ENCODE peak calls at places on chromosomes 1 and 21, in four cellular contexts. S is K562, E is HepG2, N is GM12878. K is an unnamed sample.

GRCh38 chr1:24830680-24831272 is 85.5 kb downstream of the CLIC4 start:
- DNase-seq in S (peak), E (peak), N (no peak), K (peak)

GRCh38 chr1:230668227-230668626 is 25.9 kb downstream of the COG2 start:
- DNase-seq in S (no peak), E (no peak), N (no peak), K (no peak)

GRCh38 chr1:36523850-36524249 is 41.1 kb upstream of the CSF3R start:
- DNase-seq in S (no peak), E (no peak), N (no peak), K (no peak)

GRCh38 chr1:227785094-227785811 is 30.2 kb upstream of the PRSS38 start:
- DNase-seq in S (no peak), E (no peak), N (no peak), K (no peak)

GRCh38 chr1:51661081-51661518 is 44.2 kb downstream of the OSBPL9 start:
- DNase-seq in S (peak), E (no peak), N (no peak), K (peak)

GRCh38 chr1:236389253-236389652 is 4.8 kb upstream of the EDARADD start:
- DNase-seq in S (no peak), E (no peak), N (no peak), K (peak)

GRCh38 chr1:78447096-78447495 is 43.7 kb upstream of the PTGFR start:
- DNase-seq in S (no peak), E (no peak), N (no peak), K (no peak)

GRCh38 chr1:225689882-225690459 is 37.0 kb upstream of the ENAH start:
- DNase-seq in S (no peak), E (no peak), N (no peak), K (no peak)

GRCh38 chr1:937521-937920 is 13.8 kb downstream of the SAMD11 start:
- DNase-seq in S (no peak), E (no peak), N (no peak), K (no peak)

GRCh38 chr21:38819051-38819718 is 13.5 kb downstream of the ETS2 start:
- DNase-seq in S (no peak), E (no peak), N (no peak), K (no peak)

GRCh38 chr1:64933296-64934070 is 32.9 kb downstream of the JAK1 start:
- DNase-seq in S (no peak), E (no peak), N (no peak), K (no peak)

GRCh38 chr1:50968884-50969610 is 998 bp upstream of the CDKN2C start:
- DNase-seq in S (no peak), E (no peak), N (no peak), K (peak)

GRCh38 chr1:167995038-167995437 is 58.2 kb upstream of the MPC2 start:
- DNase-seq in S (no peak), E (no peak), N (no peak), K (no peak)

GRCh38 chr1:168138134-168138533 is 1.4 kb upstream of the GPR161 start:
- DNase-seq in S (no peak), E (no peak), N (no peak), K (no peak)

GRCh38 chr1:41681331-41682136 is 197.1 kb upstream of the EDN2 start:
- DNase-seq in S (no peak), E (no peak), N (no peak), K (no peak)

GRCh38 chr1:52141513-52142219 is at the start of gene ZFYVE9:
- DNase-seq in S (peak), E (peak), N (no peak), K (peak)

GRCh38 chr1:65395887-65396612 is 24.4 kb upstream of the LEPR start:
- DNase-seq in S (no peak), E (no peak), N (no peak), K (no peak)

GRCh38 chr1:212625781-212626450 is 17.4 kb downstream of the ATF3 start:
- DNase-seq in S (no peak), E (no peak), N (no peak), K (no peak)

GRCh38 chr1:212628056-212628455 is 19.5 kb downstream of the ATF3 start:
- DNase-seq in S (no peak), E (no peak), N (no peak), K (no peak)

GRCh38 chr1:212622467-212622866 is 13.9 kb downstream of the ATF3 start:
- DNase-seq in S (no peak), E (no peak), N (no peak), K (no peak)

GRCh38 chr1:212621830-212622315 is 13.3 kb downstream of the ATF3 start:
- DNase-seq in S (no peak), E (no peak), N (no peak), K (no peak)

DNA sequence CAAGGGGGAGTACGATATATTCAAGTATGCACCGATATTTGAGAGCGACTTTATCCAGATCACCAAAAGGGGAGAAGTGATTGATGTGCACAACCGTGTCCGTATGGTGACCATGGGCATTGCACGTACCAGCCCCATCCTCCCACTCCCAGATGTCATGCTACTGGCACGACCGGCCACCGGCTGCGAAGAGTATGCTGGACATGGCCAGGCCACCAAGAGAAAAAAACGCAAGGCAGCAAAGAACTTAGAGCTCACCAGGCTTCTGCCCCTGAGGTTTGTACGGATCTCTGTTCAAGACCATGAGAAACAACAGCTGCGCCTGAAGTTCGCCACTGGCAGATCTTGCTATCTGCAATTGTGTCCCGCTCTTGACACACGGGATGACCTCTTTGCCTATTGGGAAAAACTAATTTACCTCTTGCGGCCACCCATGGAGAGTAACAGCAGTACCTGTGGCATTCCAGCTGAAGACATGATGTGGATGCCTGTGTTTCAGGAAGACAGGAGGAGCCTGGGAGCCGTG is 16.5 kb downstream of the ATF3 start:
- DNase-seq in S (no peak), E (no peak), N (no peak), K (no peak)
- TF ChIP-seq CEBPB in S (no peak), E (no peak), N (no peak), K (no peak)

GRCh38 chr1:185291647-185292046 is 25.4 kb downstream of the IVNS1ABP start:
- DNase-seq in S (peak), E (no peak), N (no peak), K (no peak)
- TF ChIP-seq MYC in S (no peak), E (no peak), N (no peak), K (no peak)

DNA sequence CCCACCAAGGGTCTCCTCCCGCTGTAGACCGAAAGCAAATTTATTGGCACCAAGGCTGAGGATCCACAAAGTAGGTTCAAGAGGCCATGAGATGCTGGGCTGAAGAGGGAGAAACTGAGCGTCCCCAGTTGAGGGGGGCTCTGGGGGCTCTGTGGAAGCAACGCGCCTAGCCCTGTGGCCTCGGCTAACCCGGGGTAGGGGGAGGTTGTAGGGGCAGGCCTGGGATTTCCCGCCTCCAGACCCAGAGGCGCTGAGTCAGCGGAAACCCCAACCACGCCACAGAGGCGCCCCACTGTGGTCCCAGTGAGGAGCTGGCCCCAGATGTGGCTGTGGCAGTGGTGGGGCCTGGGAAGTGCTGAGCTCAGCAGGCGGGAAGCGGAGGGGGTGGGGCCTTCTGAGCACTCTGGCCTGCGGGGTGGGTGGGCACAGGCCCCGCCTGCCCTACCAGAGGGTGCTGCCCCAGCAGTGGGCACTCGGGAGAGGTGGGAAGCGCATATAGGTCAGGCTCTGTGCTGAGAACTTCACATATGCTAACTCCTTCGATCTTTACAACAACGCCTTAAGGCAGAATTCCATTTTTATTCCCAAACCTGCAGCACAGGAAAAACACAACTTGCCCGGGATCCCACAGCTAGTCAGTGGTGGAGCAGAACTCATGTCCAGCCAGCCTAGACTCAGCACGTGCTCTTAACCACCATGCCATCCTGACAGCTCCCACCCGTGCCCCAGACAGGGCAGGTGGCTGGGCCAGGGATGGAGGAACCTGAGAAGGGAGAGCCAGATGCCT is 1.5 kb upstream of the COL16A1 start:
- DNase-seq in S (peak), E (peak), N (no peak), K (peak)
- TF ChIP-seq CEBPB in S (no peak), E (no peak), N (no peak), K (no peak)

GRCh38 chr1:160359559-160360226 is 7.2 kb upstream of the NHLH1 start:
- DNase-seq in S (peak), E (no peak), N (no peak), K (no peak)
- TF ChIP-seq MYC in S (no peak), E (no peak), N (no peak), K (no peak)

GRCh38 chr1:170967042-170967910 is 31.9 kb downstream of the MROH9 start:
- DNase-seq in S (peak), E (peak), N (no peak), K (peak)
- TF ChIP-seq CEBPB in S (no peak), E (no peak), N (no peak), K (no peak)

DNA sequence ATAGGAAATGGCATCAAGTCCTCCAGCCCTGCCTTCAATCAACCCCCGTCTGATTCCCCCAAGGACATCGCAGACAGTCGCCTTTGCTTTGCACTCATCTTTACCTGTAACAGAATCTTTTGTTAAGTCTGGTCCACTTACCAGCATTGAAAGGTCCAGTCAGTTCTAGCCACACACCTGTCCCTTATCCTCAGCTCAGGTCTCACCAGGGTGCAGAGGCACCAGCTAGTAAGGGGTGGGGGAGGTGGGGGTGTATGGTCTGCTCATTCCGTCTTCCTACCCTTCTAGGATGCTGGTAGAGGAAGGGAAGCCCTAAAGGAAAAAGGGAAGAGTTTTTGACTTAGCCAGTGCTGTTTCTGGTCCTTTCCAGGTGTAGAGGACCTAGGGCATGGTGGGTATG is 427.7 kb downstream of the MATN1 start:
- DNase-seq in S (no peak), E (no peak), N (no peak), K (no peak)
- TF ChIP-seq MYC in S (no peak), E (no peak), N (no peak), K (no peak)

GRCh38 chr1:220708244-220708643 is 18.1 kb downstream of the C1orf115 start:
- DNase-seq in S (no peak), E (peak), N (no peak), K (no peak)

GRCh38 chr1:220706921-220707559 is 16.9 kb downstream of the C1orf115 start:
- DNase-seq in S (no peak), E (no peak), N (no peak), K (no peak)

GRCh38 chr1:220710333-220710732 is 20.2 kb downstream of the C1orf115 start:
- DNase-seq in S (no peak), E (no peak), N (no peak), K (no peak)

GRCh38 chr1:220708929-220709801 is 19.0 kb downstream of the C1orf115 start:
- DNase-seq in S (no peak), E (no peak), N (no peak), K (no peak)

GRCh38 chr1:220711086-220711809 is 21.1 kb downstream of the C1orf115 start:
- DNase-seq in S (no peak), E (peak), N (no peak), K (no peak)
- TF ChIP-seq CEBPB in S (no peak), E (no peak), N (no peak), K (no peak)

DNA sequence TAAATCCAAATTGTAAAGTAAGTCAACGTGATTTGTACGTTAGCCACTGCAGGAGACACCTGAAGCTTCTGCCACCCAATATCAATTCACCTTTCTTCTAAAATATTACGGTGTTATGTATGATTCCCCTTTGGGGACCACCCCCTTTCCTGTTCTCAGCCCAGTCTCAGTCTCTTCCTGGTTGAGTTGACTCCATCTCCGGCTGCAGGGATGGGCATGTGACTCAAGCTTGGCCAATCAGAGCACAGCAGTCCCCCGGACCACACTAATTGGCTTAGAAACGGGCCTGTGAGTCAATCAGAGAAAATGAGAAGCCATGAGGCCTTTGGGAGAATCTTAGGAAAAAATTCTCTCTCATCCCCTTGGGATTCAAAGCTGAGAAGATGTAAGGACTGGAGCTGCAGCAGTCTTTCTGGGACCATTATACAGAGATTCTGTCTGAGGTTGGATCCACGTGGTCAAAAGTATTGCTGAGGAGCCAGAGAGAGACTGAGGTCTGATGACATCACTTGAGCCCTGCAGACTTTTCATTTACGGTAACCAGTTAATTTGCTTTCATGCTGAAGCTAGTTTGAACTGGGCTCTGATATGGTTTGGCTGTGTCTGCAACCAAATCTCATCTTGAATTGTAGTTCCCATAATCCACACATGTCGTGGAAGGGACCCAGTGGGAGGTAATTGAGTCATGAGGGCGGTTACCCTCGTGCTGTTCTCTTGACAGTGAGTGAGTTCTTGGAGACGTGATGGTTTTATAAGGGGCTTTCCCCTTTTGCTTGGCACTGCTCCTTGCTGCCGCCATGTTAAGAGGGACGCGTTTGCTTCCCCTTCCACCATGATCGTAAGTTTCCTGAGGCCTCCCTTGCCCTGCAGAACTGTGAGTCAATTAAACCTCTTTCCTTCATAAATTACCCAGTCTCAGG is 10.5 kb upstream of the FHAD1 start:
- DNase-seq in S (peak), E (no peak), N (no peak), K (no peak)
- TF ChIP-seq MYC in S (peak), E (no peak), N (no peak), K (no peak)

DNA sequence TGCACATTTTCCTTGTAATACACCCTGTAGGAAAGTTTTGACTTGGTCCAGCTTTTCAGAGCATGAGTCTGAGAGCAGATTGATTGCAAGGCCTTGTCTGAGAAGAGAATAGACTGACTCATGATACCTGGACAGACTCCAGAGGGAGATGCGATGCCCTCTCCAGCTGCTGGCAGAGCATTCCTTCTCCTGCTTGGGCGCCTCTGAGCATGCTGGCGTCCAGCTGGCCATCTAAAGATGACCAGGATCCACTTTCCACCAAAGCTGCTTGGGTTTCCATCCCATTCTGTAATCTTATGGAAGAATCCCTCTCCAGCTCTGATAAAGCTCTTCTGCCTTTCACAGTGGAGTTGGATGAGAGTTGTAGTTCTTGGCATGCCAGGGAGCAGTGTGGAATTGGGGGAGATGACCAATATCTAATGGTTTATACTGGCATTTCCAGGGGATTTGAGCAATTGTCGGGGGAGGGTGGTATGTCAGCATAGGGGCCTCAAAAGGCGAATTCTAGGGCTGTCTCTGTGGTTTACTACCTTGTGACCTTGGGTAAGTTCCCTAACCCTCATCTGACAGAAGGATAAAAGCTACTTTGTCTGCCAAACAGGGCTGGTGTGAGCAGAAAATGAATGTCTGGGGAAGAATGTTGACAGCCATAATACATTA is 19.5 kb downstream of the SZRD1 start:
- DNase-seq in S (no peak), E (peak), N (no peak), K (peak)
- TF ChIP-seq CEBPB in S (no peak), E (no peak), N (no peak), K (no peak)

GRCh38 chr21:15515908-15516307 is 213.9 kb upstream of the USP25 start:
- DNase-seq in S (no peak), E (no peak), N (no peak), K (no peak)

GRCh38 chr21:15508554-15508953 is 221.2 kb upstream of the USP25 start:
- DNase-seq in S (no peak), E (no peak), N (no peak), K (no peak)

GRCh38 chr21:15517394-15517793 is 212.4 kb upstream of the USP25 start:
- DNase-seq in S (no peak), E (no peak), N (no peak), K (no peak)

GRCh38 chr21:15514073-15514946 is 215.5 kb upstream of the USP25 start:
- DNase-seq in S (no peak), E (peak), N (peak), K (no peak)
- TF ChIP-seq MYC in S (no peak), E (no peak), N (no peak), K (no peak)

K was measured in A549.